ENCODE peak calls at places on chromosomes 16 and 17, in four cellular contexts. L is cardiac fibroblast, R is cardiac muscle cell, J is H9. U is an unnamed sample.

GRCh38 chr17:2400474-2400866 is 390 bp downstream of the MNT start:
- DNase-seq in L (peak; percentile 60), R (peak; percentile 57), J (peak; percentile 82), U (peak; percentile 61)

GRCh38 chr16:10001258-10001785 is 180.9 kb downstream of the GRIN2A start:
- DNase-seq in L (no peak), R (no peak), J (no peak), U (no peak)

GRCh38 chr17:19645608-19646250 is 2.8 kb upstream of the ALDH3A2 start:
- DNase-seq in L (no peak), R (peak; percentile 35), J (peak; percentile 87), U (peak; percentile 35)

GRCh38 chr16:86848821-86849220 is 270.5 kb downstream of the FOXL1 start:
- DNase-seq in L (no peak), R (no peak), J (no peak), U (no peak)

GRCh38 chr17:41552455-41552854 is 19.4 kb downstream of the KRT9 start:
- DNase-seq in L (no peak), R (no peak), J (no peak), U (no peak)

GRCh38 chr16:61814716-61815347 is 221.4 kb downstream of the CDH8 start:
- DNase-seq in L (no peak), R (no peak), J (no peak), U (no peak)

GRCh38 chr16:12341966-12342365 is 365.4 kb downstream of the SNX29 start:
- DNase-seq in L (no peak), R (no peak), J (no peak), U (no peak)

GRCh38 chr17:55587608-55588139 is 76.4 kb upstream of the SMIM36 start:
- DNase-seq in L (peak; percentile 51), R (peak; percentile 60), J (no peak), U (no peak)

GRCh38 chr16:76194621-76195015 is 82.6 kb upstream of the CNTNAP4 start:
- DNase-seq in L (no peak), R (peak; percentile 13), J (no peak), U (no peak)

GRCh38 chr17:11296994-11297393 is 56.0 kb downstream of the SHISA6 start:
- DNase-seq in L (no peak), R (no peak), J (no peak), U (no peak)
- TF ChIP-seq CTCF in L (no peak), R (no peak), J (peak; percentile 79), U (peak; percentile 68)

GRCh38 chr17:38868095-38868967 is 1.5 kb upstream of the LASP1 start:
- DNase-seq in L (peak; percentile 83), R (peak; percentile 80), J (no peak), U (no peak)

GRCh38 chr17:38869647-38870258 is at the start of gene LASP1:
- DNase-seq in L (peak; percentile 93), R (peak; percentile 93), J (no peak), U (peak; percentile 79)

GRCh38 chr17:38867179-38867994 is 2.5 kb upstream of the LASP1 start:
- DNase-seq in L (peak; percentile 76), R (peak; percentile 71), J (peak; percentile 82), U (peak; percentile 74)

GRCh38 chr17:38870259-38871165 is 654 bp downstream of the LASP1 start:
- DNase-seq in L (peak; percentile 64), R (peak; percentile 67), J (peak; percentile 74), U (peak; percentile 40)

GRCh38 chr17:38868968-38869646 is 751 bp upstream of the LASP1 start:
- DNase-seq in L (peak; percentile 92), R (peak; percentile 90), J (peak; percentile 96), U (peak; percentile 97)
- TF ChIP-seq CTCF in L (peak; percentile 25), R (peak; percentile 37), J (peak; percentile 33), U (no peak)

GRCh38 chr17:14204084-14204483 is 32.6 kb downstream of the CDRT15 start:
- DNase-seq in L (no peak), R (no peak), J (no peak), U (no peak)

GRCh38 chr17:14201595-14201994 is 35.1 kb downstream of the CDRT15 start:
- DNase-seq in L (no peak), R (no peak), J (no peak), U (no peak)

GRCh38 chr17:14202388-14203166 is 34.1 kb downstream of the CDRT15 start:
- DNase-seq in L (no peak), R (no peak), J (no peak), U (no peak)

GRCh38 chr17:14204546-14204945 is 32.1 kb downstream of the CDRT15 start:
- DNase-seq in L (no peak), R (no peak), J (no peak), U (no peak)

DNA sequence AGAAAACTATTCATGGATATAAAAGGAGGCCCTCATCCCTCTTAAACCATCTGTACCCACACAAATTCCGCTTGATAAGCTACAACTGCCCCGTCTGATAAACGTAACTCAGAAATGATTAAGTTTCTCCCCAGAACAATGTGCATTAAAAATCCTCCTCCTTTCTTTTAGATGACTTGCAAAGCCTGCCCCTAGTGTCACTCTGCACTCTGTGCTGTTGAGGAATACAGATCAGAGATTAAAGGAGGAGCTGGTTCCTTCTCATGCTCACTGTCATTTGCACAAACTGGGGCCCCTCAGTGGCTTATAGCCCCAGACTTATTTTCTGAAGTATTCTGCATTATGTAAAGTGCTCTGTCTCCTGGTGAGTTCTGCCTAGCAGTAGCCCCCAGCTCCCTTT is 33.3 kb downstream of the CDRT15 start:
- DNase-seq in L (peak; percentile 11), R (no peak), J (no peak), U (no peak)
- TF ChIP-seq CTCF in L (peak; percentile 27), R (peak; percentile 39), J (peak; percentile 60), U (peak; percentile 51)

DNA sequence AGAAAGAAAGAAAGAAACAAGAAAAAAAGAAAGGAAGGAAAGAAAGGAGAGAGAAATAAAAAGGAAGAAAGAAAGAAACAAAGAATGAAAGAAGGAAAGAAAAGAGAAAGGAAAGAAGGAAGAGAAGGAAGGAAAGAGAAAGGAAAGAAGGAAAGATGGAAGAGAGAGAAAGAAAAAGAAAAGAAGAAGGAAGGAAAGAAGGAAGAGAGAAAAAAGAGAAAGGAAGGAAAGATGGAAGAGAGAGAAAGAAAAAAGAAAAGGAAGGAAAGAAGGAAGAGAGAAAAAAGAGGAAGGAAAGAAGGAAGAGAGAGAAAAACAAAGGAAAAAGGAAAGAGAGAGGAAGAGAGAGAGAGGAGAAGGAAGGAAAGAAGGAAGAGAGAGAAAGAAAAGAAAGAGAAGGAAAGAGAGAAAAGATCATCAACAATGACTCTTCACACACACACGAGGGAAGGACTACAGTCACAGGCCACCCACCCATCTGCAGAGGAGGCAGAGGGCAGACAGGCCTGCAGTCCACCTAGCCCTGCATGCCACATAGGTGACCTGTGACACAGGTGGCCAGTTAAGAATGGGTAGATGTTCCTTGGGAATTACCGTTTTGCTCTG is 23.9 kb downstream of the VWA3A start:
- DNase-seq in L (no peak), R (no peak), J (no peak), U (no peak)
- TF ChIP-seq CTCF in L (no peak), R (no peak), J (no peak), U (no peak)

GRCh38 chr16:83954577-83955016 is 1.6 kb downstream of the OSGIN1 start:
- DNase-seq in L (peak; percentile 39), R (peak; percentile 37), J (peak; percentile 55), U (no peak)
- TF ChIP-seq CTCF in L (peak; percentile 2), R (no peak), J (no peak), U (no peak)

GRCh38 chr16:88194397-88195020 is 188.2 kb upstream of the ZNF469 start:
- DNase-seq in L (no peak), R (no peak), J (no peak), U (no peak)
- TF ChIP-seq CTCF in L (no peak), R (no peak), J (no peak), U (peak; percentile 29)

DNA sequence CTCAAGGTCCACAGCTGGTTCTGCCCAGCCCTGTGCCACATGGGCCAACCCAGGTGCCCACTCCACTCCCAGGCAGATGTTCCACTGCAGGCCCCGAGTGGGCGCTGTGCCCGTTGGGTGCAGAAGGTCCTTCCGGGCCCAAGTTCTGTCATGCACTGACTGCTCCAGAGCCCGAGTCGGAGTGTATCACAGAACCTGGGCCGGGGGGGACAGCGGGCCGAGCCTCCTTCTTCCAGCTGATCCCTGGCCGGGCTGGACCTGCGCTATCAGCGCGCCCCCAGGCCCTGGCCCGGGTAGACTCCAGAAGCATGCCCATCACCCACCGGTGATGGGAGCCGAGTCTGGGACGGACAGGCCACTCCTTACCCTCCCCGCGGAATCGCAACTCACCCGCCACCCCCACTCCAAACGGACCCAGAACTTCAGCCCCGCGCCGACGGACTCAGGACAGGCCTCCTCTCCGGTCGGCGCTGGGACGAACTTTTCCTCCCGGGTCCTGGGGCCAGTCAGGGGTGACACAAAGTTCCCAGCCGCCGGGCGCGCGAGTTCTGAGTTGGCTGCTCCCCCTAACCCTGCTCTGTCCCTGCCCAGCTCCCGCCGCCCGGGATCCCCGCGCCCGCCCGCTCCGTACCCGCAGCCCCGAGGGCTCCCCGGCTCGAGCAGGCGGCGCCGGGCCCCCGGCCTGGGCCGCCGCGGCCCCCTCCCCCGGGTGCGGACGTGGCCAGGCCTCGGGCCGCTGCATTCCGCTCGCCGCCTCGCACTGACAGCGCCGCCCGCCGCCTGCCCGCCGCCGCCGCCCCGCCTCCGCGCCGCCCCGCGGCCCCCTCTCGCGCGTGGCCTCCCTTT is at the start of gene COPZ2:
- DNase-seq in L (peak; percentile 62), R (peak; percentile 61), J (peak; percentile 69), U (peak; percentile 14)
- TF ChIP-seq CTCF in L (peak; percentile 73), R (peak; percentile 63), J (peak; percentile 63), U (peak; percentile 48)

DNA sequence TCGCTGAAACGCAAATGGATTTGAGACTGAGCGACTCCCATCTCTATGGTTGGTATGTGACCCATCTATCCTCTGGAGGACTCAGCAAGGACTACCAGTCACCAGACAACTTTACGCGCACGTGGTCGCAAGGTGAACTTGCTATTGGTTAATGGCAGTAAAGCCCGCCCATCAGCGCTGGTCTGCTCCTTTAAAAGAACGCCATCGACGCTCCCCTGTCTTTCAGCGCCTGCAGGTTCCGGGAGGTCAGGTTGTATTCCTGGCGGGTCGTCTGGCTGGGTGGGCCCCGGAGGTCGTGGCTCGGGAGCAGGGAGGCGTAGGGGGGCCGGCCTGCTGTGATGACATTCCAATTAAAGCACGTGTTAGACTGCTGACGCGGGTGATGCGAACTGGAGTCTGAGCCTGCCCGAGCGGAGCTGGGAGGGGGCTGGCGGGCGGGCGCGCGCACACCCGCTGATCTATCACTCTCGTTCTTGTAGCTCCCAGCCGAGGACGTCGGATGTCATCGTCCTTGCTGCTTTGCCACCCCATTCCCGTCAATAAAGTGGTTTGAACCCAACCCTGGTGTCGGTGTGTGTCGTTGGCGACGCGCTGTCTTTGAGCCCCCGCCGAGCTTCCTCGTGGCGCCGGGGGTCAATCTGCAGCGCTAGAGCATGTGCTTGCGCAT is 15.9 kb upstream of the ERN1 start:
- DNase-seq in L (peak; percentile 100), R (peak; percentile 100), J (peak; percentile 99), U (peak; percentile 87)
- TF ChIP-seq CTCF in L (no peak), R (no peak), J (no peak), U (no peak)